ENCODE peak calls at places on chromosome 9, in nine cellular contexts. V, G, X, Z, H, O, M, A and L are unnamed samples.

GRCh38 chr9:22214021-22214420 is 204.9 kb upstream of the CDKN2B start:
- DNase-seq in O (peak; percentile 26), G (no peak), A (no peak), V (no peak), M (no peak), H (no peak), Z (no peak), X (no peak), L (no peak)

GRCh38 chr9:99607852-99608448 is 213.7 kb upstream of the NR4A3 start:
- DNase-seq in H (no peak), Z (no peak), V (no peak), A (no peak), O (no peak), G (no peak), M (no peak), X (no peak), L (no peak)

GRCh38 chr9:81690251-81690851 is 1.0 kb upstream of the TLE1 start:
- DNase-seq in V (no peak), O (peak; percentile 2), G (peak; percentile 27), X (peak; percentile 4), H (no peak), A (peak; percentile 88), M (peak; percentile 39), Z (peak; percentile 45), L (peak; percentile 11)

GRCh38 chr9:4138781-4139180 is 161.1 kb downstream of the GLIS3 start:
- DNase-seq in A (no peak), G (no peak), V (no peak), O (no peak), Z (no peak), X (no peak), M (no peak), H (no peak), L (no peak)

GRCh38 chr9:74755355-74755754 is 132.4 kb downstream of the TRPM6 start:
- DNase-seq in X (no peak), A (no peak), V (no peak), O (no peak), Z (no peak), H (no peak), M (no peak), G (no peak), L (no peak)

GRCh38 chr9:121345070-121345469 is 25.0 kb downstream of the STOM start:
- DNase-seq in H (no peak), O (no peak), G (peak; percentile 42), A (no peak), V (no peak), X (no peak), M (no peak), Z (no peak), L (no peak)

GRCh38 chr9:126033956-126034355 is 286.8 kb downstream of the PBX3 start:
- DNase-seq in Z (no peak), H (no peak), O (no peak), V (no peak), M (no peak), G (no peak), A (no peak), X (no peak), L (no peak)

GRCh38 chr9:120692901-120693573 is 21.2 kb downstream of the MEGF9 start:
- DNase-seq in X (no peak), O (peak; percentile 22), Z (no peak), A (no peak), H (no peak), V (no peak), G (peak; percentile 74), M (no peak), L (no peak)

GRCh38 chr9:32331240-32331639 is 53.2 kb upstream of the ACO1 start:
- DNase-seq in O (no peak), G (no peak), A (no peak), X (no peak), V (no peak), M (no peak), H (no peak), Z (no peak), L (no peak)

GRCh38 chr9:29659014-29659413 is 2085.7 kb upstream of the C9orf72 start:
- DNase-seq in M (no peak), H (no peak), V (no peak), O (no peak), X (no peak), A (no peak), G (no peak), Z (no peak), L (no peak)

GRCh38 chr9:14203366-14204056 is 110.4 kb downstream of the NFIB start:
- DNase-seq in G (no peak), M (peak; percentile 55), X (no peak), V (no peak), A (peak; percentile 81), O (no peak), H (no peak), Z (peak; percentile 59), L (no peak)

GRCh38 chr9:104575451-104575850 is 6.5 kb downstream of the OR13C8 start:
- DNase-seq in Z (no peak), O (no peak), H (no peak), G (no peak), V (no peak), M (no peak), X (no peak), A (no peak), L (no peak)

GRCh38 chr9:107044872-107045271 is 181.9 kb downstream of the ZNF462 start:
- DNase-seq in V (no peak), M (no peak), H (no peak), X (no peak), A (no peak), O (no peak), G (no peak), Z (no peak), L (no peak)

DNA sequence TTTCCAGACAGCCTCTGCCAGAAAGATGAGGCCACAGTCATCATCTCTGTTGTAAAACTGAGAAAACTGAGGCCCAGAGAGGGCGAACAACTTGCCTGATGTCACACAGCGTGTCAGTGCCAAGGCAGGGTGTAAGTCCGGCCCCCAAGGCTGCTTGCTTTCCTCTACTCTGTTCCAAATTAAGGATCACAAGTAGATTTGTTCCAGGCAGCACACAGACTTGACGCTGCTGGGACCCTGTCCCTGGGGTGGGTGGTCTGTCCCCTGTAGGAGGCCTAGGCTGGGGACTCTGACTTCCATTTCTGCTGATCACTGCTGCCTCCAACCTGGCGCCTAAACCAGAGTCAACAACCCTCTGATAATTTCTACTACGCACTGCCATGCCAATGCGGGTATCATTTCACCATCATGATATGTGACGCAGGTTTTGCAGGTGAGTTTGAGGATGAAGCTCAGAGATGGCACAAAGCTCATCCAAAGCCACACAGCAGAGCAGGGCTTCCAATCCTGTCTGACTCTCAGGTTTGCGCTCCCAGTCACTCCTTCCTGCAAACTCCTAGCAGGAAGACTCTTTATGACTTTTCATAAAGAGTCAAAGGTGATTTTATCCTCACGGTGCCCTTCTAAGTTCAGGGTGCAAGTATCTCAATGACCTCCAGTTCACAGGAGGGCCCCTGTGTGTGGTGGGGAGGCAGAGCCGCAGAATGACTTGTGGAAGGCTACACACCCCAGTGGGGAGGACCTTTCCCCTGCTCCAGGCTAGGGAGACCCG is 13.6 kb upstream of the RALGDS start:
- DNase-seq in M (no peak), V (no peak), O (no peak), A (peak; percentile 47), X (no peak), G (no peak), Z (no peak), H (no peak), L (no peak)
- H3K4me3 ChIP-seq in M (no peak overlapping the region), V (peak overlapping the region; percentile 5), O (peak overlapping the region; percentile 54), A (no peak overlapping the region), X (peak overlapping the region; percentile 12), G (no peak overlapping the region), Z (no peak overlapping the region), H (no peak overlapping the region), L (peak overlapping the region; percentile 3)

DNA sequence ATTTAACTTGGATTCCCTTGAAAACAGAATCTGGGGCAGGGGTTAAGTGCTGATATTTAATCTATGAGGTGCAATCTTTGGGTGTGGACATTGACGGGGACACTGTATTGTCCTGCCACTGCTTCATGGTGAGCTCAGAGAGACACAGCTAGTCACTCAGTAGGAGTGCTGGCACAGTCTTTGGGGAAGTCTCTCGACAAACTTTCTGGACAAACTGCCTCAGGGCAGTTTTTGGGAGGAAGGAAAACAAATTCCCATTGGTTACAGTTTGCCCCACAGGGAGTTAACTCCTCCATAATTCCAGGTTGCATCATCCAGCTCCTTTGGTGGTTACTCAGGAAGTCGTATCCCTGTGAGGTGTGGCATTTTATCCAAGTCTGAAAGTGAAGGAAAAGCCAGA is 17.9 kb downstream of the HNRNPK start:
- DNase-seq in X (no peak), O (no peak), G (peak; percentile 23), H (no peak), M (no peak), A (no peak), Z (no peak), V (no peak), L (no peak)
- H3K27ac ChIP-seq in X (no peak overlapping the region), O (no peak overlapping the region), G (no peak overlapping the region), H (no peak overlapping the region), M (no peak overlapping the region), A (peak overlapping the region; percentile 4), Z (no peak overlapping the region), V (no peak overlapping the region), L (no peak overlapping the region)

GRCh38 chr9:80259079-80259478 is 687.3 kb downstream of the TLE4 start:
- DNase-seq in M (no peak), Z (no peak), O (no peak), A (no peak), H (no peak), G (no peak), V (no peak), X (no peak), L (no peak)
- H3K9me3 ChIP-seq in M (peaks cover 2% of the 10 kb centered on the region), Z (no peaks in the 10 kb centered on the region), O (peaks cover 10% of the 10 kb centered on the region), A (no peaks in the 10 kb centered on the region), H (no peaks in the 10 kb centered on the region), G (peaks cover 4% of the 10 kb centered on the region), V (no peaks in the 10 kb centered on the region), X (peaks cover 4% of the 10 kb centered on the region), L (no peaks in the 10 kb centered on the region)

GRCh38 chr9:128902351-128903078 is 18.3 kb upstream of the PHYHD1 start:
- DNase-seq in H (no peak), A (peak; percentile 83), O (peak; percentile 98), X (peak; percentile 90), Z (no peak), G (no peak), V (no peak), M (peak; percentile 50), L (peak; percentile 85)
- H3K4me3 ChIP-seq in H (no peak overlapping the region), A (no peak overlapping the region), O (peak overlapping the region; percentile 20), X (peak overlapping the region; percentile 55), Z (no peak overlapping the region), G (no peak overlapping the region), V (no peak overlapping the region), M (no peak overlapping the region), L (peak overlapping the region; percentile 45)

GRCh38 chr9:129567329-129567728 is 53.6 kb downstream of the C9orf50 start:
- DNase-seq in V (no peak), H (no peak), M (no peak), Z (no peak), O (no peak), A (no peak), X (no peak), G (no peak), L (no peak)
- H3K27ac ChIP-seq in V (no peak overlapping the region), H (peak overlapping the region; percentile 61), M (no peak overlapping the region), Z (no peak overlapping the region), O (no peak overlapping the region), A (no peak overlapping the region), X (no peak overlapping the region), G (no peak overlapping the region), L (no peak overlapping the region)

DNA sequence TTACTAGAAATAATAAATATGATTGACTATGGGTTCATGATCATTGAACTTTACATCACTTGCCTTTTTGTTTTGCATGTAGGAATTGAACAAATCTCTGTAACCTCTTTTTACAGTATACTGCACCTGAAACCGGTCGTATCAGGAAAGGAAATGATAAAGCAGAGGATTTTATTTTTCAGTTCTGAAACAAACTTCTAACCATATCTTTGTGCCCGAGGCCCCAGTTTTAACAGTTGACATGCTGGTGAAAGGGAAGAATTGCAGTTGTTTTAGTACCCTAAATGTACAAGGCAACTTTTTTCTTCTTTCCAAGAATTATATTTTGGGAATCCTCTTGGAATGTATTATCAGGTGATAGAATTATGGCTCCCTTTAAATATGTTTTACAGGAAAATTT is 27.8 kb downstream of the TMEM38B start:
- DNase-seq in H (no peak), A (no peak), Z (no peak), V (no peak), X (no peak), M (no peak), G (no peak), O (no peak), L (no peak)
- H3K9me3 ChIP-seq in H (no peaks in the 10 kb centered on the region), A (no peaks in the 10 kb centered on the region), Z (no peaks in the 10 kb centered on the region), V (no peaks in the 10 kb centered on the region), X (no peaks in the 10 kb centered on the region), M (no peaks in the 10 kb centered on the region), G (no peaks in the 10 kb centered on the region), O (no peaks in the 10 kb centered on the region), L (no peaks in the 10 kb centered on the region)